ENCODE peak calls at places on chromosomes 2 and 18, in four cellular contexts. Q is CD8-positive, alpha-beta T cell; L is CD4-positive, CD25-positive, alpha-beta regulatory T cell; C is epithelial cell of esophagus. S is an unnamed sample.
A peak's percentile ranks its signal among the peaks of the same experiment; 100 is the strongest.

GRCh38 chr2:22011048-22011447 is 887.3 kb downstream of the TDRD15 start:
- DNase-seq in Q (no peak), L (no peak), C (no peak), S (no peak)

GRCh38 chr18:55455938-55456337 is 132.1 kb downstream of the TCF4 start:
- DNase-seq in Q (no peak), L (no peak), C (no peak), S (no peak)

GRCh38 chr2:45889053-45889452 is 237.6 kb downstream of the PRKCE start:
- DNase-seq in Q (peak; percentile 20), L (peak; percentile 8), C (no peak), S (peak; percentile 87)

GRCh38 chr2:65957454-65957853 is 477.5 kb upstream of the MEIS1 start:
- DNase-seq in Q (no peak), L (no peak), C (no peak), S (no peak)

GRCh38 chr2:113799375-113799774 is 42.9 kb upstream of the SLC35F5 start:
- DNase-seq in Q (no peak), L (no peak), C (no peak), S (no peak)

GRCh38 chr2:174699993-174700766 is 64.1 kb downstream of the CHRNA1 start:
- DNase-seq in Q (no peak), L (peak; percentile 63), C (peak; percentile 62), S (peak; percentile 50)

GRCh38 chr2:64325852-64326577 is 127.9 kb upstream of the LGALSL start:
- DNase-seq in Q (peak; percentile 56), L (peak; percentile 78), C (no peak), S (peak; percentile 28)

GRCh38 chr2:159012142-159012541 is 43.7 kb downstream of the TANC1 start:
- DNase-seq in Q (no peak), L (no peak), C (no peak), S (no peak)

GRCh38 chr2:71417300-71418202 is 35.8 kb upstream of the DYSF start:
- DNase-seq in Q (no peak), L (peak; percentile 28), C (peak; percentile 6), S (peak; percentile 19)

GRCh38 chr18:59900222-59901128 is 679 bp downstream of the PMAIP1 start:
- DNase-seq in Q (peak; percentile 66), L (peak; percentile 78), C (peak; percentile 76), S (peak; percentile 84)

GRCh38 chr18:44715841-44716240 is 35.2 kb downstream of the SETBP1 start:
- DNase-seq in Q (no peak), L (no peak), C (no peak), S (no peak)

GRCh38 chr2:167506395-167506794 is 618.1 kb downstream of the XIRP2 start:
- DNase-seq in Q (no peak), L (no peak), C (no peak), S (no peak)

GRCh38 chr18:58009166-58009565 is 34.9 kb upstream of the NEDD4L start:
- DNase-seq in Q (no peak), L (no peak), C (no peak), S (no peak)
- H3K4me3 ChIP-seq in Q (no peak overlapping the region), L (no peak overlapping the region), C (no peak overlapping the region), S (no peak overlapping the region)

GRCh38 chr2:171587567-171587966 is 65.3 kb downstream of the CYBRD1 start:
- DNase-seq in Q (no peak), L (no peak), C (peak; percentile 15), S (no peak)

GRCh38 chr2:171595456-171595855 is 73.2 kb downstream of the CYBRD1 start:
- DNase-seq in Q (no peak), L (no peak), C (no peak), S (no peak)

GRCh38 chr2:171590116-171590515 is 67.8 kb downstream of the CYBRD1 start:
- DNase-seq in Q (no peak), L (no peak), C (no peak), S (no peak)

GRCh38 chr2:171595896-171596295 is 73.6 kb downstream of the CYBRD1 start:
- DNase-seq in Q (no peak), L (no peak), C (peak; percentile 91), S (no peak)

GRCh38 chr2:171592026-171592555 is 69.8 kb downstream of the CYBRD1 start:
- DNase-seq in Q (no peak), L (no peak), C (no peak), S (no peak)
- H3K4me3 ChIP-seq in Q (no peak overlapping the region), L (no peak overlapping the region), C (no peak overlapping the region), S (no peak overlapping the region)

DNA sequence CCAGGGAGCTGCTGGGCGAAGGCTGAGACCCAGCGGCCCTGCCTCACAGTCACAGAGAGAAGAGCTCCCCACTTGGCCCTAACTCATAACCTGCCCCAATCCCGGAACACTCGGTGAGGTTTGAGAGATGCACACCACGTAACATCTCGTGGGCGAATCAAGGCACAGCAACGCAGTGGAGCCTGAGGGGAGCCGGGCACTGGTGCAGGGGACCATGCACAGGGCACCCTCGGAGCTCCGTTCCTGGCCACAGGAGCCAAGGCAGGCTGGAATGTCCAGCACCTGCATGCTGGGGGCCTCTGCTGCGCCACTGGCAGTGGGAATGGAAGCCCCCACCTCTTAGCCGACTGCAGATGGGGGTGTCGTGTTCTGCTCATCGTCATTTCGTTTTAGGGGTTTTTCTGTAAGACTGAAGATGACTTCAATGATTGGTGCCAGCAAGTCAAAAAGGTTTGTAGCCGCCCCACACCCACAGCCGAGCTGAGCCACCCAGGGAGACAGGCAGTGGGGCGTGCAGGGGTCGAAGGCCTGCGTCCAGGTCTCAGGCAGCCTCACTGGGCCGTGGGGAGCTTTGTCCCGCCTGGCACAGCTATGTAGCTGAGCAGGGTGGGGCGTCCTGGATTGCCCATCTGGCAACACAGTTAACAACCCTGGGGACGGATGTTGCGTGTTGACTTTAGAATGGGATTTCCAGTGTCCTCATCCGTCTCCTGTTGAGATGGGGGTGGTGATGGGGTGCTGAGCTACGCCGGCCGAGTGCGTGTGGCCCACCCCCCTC is 16.1 kb downstream of the DTYMK start:
- DNase-seq in Q (no peak), L (no peak), C (no peak), S (no peak)
- H3K4me3 ChIP-seq in Q (no peak overlapping the region), L (no peak overlapping the region), C (no peak overlapping the region), S (no peak overlapping the region)

GRCh38 chr2:207161247-207161646 is 4.5 kb downstream of the KLF7 start:
- DNase-seq in Q (no peak), L (no peak), C (no peak), S (no peak)
- H3K4me3 ChIP-seq in Q (no peak overlapping the region), L (no peak overlapping the region), C (no peak overlapping the region), S (no peak overlapping the region)

GRCh38 chr18:80249217-80250093 is 2.1 kb upstream of the PARD6G start:
- DNase-seq in Q (no peak), L (no peak), C (peak; percentile 100), S (no peak)

GRCh38 chr18:80245781-80246655 is 1.3 kb downstream of the PARD6G start:
- DNase-seq in Q (no peak), L (no peak), C (peak; percentile 87), S (no peak)

GRCh38 chr18:80246656-80247402 is 485 bp downstream of the PARD6G start:
- DNase-seq in Q (no peak), L (no peak), C (peak; percentile 81), S (no peak)

GRCh38 chr18:80244956-80245730 is 2.2 kb downstream of the PARD6G start:
- DNase-seq in Q (no peak), L (no peak), C (no peak), S (no peak)

GRCh38 chr18:80247403-80247916 is at the start of gene PARD6G:
- DNase-seq in Q (peak; percentile 56), L (peak; percentile 5), C (peak; percentile 81), S (no peak)
- H3K4me3 ChIP-seq in Q (peak within 1 kb of the TSS; percentile 45), L (no peak within 1 kb of the TSS), C (peak within 1 kb of the TSS; percentile 74), S (peak within 1 kb of the TSS; percentile 52)

GRCh38 chr2:162252147-162252546 is 8.9 kb upstream of the FAP start:
- DNase-seq in Q (no peak), L (no peak), C (no peak), S (no peak)
- H3K4me3 ChIP-seq in Q (no peak overlapping the region), L (no peak overlapping the region), C (no peak overlapping the region), S (no peak overlapping the region)

GRCh38 chr18:68314403-68314802 is 400.5 kb downstream of the TMX3 start:
- DNase-seq in Q (no peak), L (no peak), C (no peak), S (no peak)

GRCh38 chr18:68316636-68317035 is 398.3 kb downstream of the TMX3 start:
- DNase-seq in Q (no peak), L (no peak), C (no peak), S (no peak)
- H3K4me3 ChIP-seq in Q (no peak overlapping the region), L (no peak overlapping the region), C (no peak overlapping the region), S (no peak overlapping the region)

GRCh38 chr2:24075259-24075658 is 867 bp downstream of the SF3B6 start:
- DNase-seq in Q (no peak), L (no peak), C (peak; percentile 16), S (no peak)
- H3K4me3 ChIP-seq in Q (peak overlapping the region; percentile 87), L (peak overlapping the region; percentile 90), C (peak overlapping the region; percentile 89), S (peak overlapping the region; percentile 100)

GRCh38 chr2:40455661-40456060 is 3.8 kb upstream of the SLC8A1 start:
- DNase-seq in Q (no peak), L (no peak), C (no peak), S (no peak)

GRCh38 chr2:40463112-40463511 is 11.2 kb upstream of the SLC8A1 start:
- DNase-seq in Q (no peak), L (no peak), C (no peak), S (no peak)

GRCh38 chr2:40458271-40458794 is 6.4 kb upstream of the SLC8A1 start:
- DNase-seq in Q (no peak), L (no peak), C (no peak), S (no peak)

GRCh38 chr2:40451926-40452605 is at the start of gene SLC8A1:
- DNase-seq in Q (no peak), L (no peak), C (peak; percentile 54), S (no peak)

GRCh38 chr2:40457846-40458245 is 6.0 kb upstream of the SLC8A1 start:
- DNase-seq in Q (no peak), L (no peak), C (no peak), S (no peak)
- H3K4me3 ChIP-seq in Q (no peak overlapping the region), L (no peak overlapping the region), C (no peak overlapping the region), S (no peak overlapping the region)

GRCh38 chr2:241001413-241002274 is 3.2 kb downstream of the SNED1 start:
- DNase-seq in Q (peak; percentile 9), L (no peak), C (no peak), S (no peak)

GRCh38 chr2:240998706-240999000 is 235 bp downstream of the SNED1 start:
- DNase-seq in Q (no peak), L (no peak), C (no peak), S (no peak)

GRCh38 chr2:241000831-241001321 is 2.5 kb downstream of the SNED1 start:
- DNase-seq in Q (no peak), L (no peak), C (no peak), S (no peak)

GRCh38 chr2:240999001-240999791 is 778 bp downstream of the SNED1 start:
- DNase-seq in Q (no peak), L (no peak), C (no peak), S (no peak)

GRCh38 chr2:240999873-241000541 is 1.6 kb downstream of the SNED1 start:
- DNase-seq in Q (no peak), L (no peak), C (no peak), S (no peak)
- H3K4me3 ChIP-seq in Q (no peak overlapping the region), L (peak overlapping the region; percentile 32), C (no peak overlapping the region), S (no peak overlapping the region)